ENCODE peak calls at places on chromosomes 7 and 10, in seven cellular contexts. One of them, this sample, is unnamed.

GRCh38 chr7:135858851-135859250 is 110.2 kb upstream of the FAM180A start:
- DNase-seq in A549: no peak
- DNase-seq in A673: no peak
- DNase-seq in PC-9: no peak
- DNase-seq in left lung: no peak
- DNase-seq in cardiac muscle cell: no peak
- DNase-seq in IMR-90: no peak
- DNase-seq in this sample: no peak

GRCh38 chr7:78185149-78185745 is 386.7 kb downstream of the PHTF2 start:
- DNase-seq in left lung: no peak
- DNase-seq in A549: no peak
- DNase-seq in IMR-90: no peak
- DNase-seq in cardiac muscle cell: no peak
- DNase-seq in PC-9: no peak
- DNase-seq in A673: no peak
- DNase-seq in this sample: no peak

GRCh38 chr7:107046511-107047259 is 2.2 kb downstream of the PRKAR2B start:
- DNase-seq in left lung: no peak
- DNase-seq in cardiac muscle cell: no peak
- DNase-seq in A549: no peak
- DNase-seq in PC-9: peak
- DNase-seq in A673: no peak
- DNase-seq in IMR-90: no peak
- DNase-seq in this sample: no peak

GRCh38 chr7:27107901-27108381 is 5.5 kb upstream of the HOXA2 start:
- DNase-seq in A549: no peak
- DNase-seq in PC-9: no peak
- DNase-seq in cardiac muscle cell: no peak
- DNase-seq in A673: no peak
- DNase-seq in left lung: peak
- DNase-seq in IMR-90: peak
- DNase-seq in this sample: no peak

GRCh38 chr10:3655528-3655927 is 129.5 kb downstream of the KLF6 start:
- DNase-seq in PC-9: no peak
- DNase-seq in A673: no peak
- DNase-seq in cardiac muscle cell: no peak
- DNase-seq in IMR-90: no peak
- DNase-seq in left lung: no peak
- DNase-seq in A549: no peak
- DNase-seq in this sample: no peak

GRCh38 chr7:151404216-151405011 is 5.4 kb downstream of the WDR86 start:
- DNase-seq in PC-9: peak
- DNase-seq in cardiac muscle cell: peak
- DNase-seq in A673: no peak
- DNase-seq in left lung: peak
- DNase-seq in A549: peak
- DNase-seq in IMR-90: no peak
- DNase-seq in this sample: peak

GRCh38 chr7:46173526-46174191 is 252.6 kb upstream of the IGFBP3 start:
- DNase-seq in A549: no peak
- DNase-seq in left lung: no peak
- DNase-seq in cardiac muscle cell: peak
- DNase-seq in IMR-90: no peak
- DNase-seq in A673: no peak
- DNase-seq in PC-9: no peak
- DNase-seq in this sample: no peak

GRCh38 chr7:68980011-68980410 is 618.3 kb upstream of the AUTS2 start:
- DNase-seq in A673: peak
- DNase-seq in left lung: no peak
- DNase-seq in PC-9: peak
- DNase-seq in A549: no peak
- DNase-seq in cardiac muscle cell: peak
- DNase-seq in IMR-90: no peak
- DNase-seq in this sample: no peak

GRCh38 chr10:62024026-62024701 is 122.7 kb downstream of the ARID5B start:
- DNase-seq in IMR-90: no peak
- DNase-seq in A549: no peak
- DNase-seq in cardiac muscle cell: no peak
- DNase-seq in left lung: no peak
- DNase-seq in A673: no peak
- DNase-seq in PC-9: peak
- DNase-seq in this sample: no peak

GRCh38 chr10:28897617-28898464 is 220.5 kb downstream of the BAMBI start:
- DNase-seq in A673: no peak
- DNase-seq in PC-9: no peak
- DNase-seq in cardiac muscle cell: peak
- DNase-seq in A549: no peak
- DNase-seq in IMR-90: no peak
- DNase-seq in left lung: no peak
- DNase-seq in this sample: no peak

GRCh38 chr7:39357648-39358047 is 208.6 kb upstream of the YAE1 start:
- DNase-seq in cardiac muscle cell: no peak
- DNase-seq in left lung: no peak
- DNase-seq in IMR-90: no peak
- DNase-seq in A673: peak
- DNase-seq in PC-9: no peak
- DNase-seq in A549: peak
- DNase-seq in this sample: no peak

GRCh38 chr10:81600185-81600584 is 274.8 kb upstream of the NRG3 start:
- DNase-seq in PC-9: peak
- DNase-seq in A673: no peak
- DNase-seq in A549: peak
- DNase-seq in left lung: no peak
- DNase-seq in IMR-90: no peak
- DNase-seq in cardiac muscle cell: peak
- DNase-seq in this sample: no peak

GRCh38 chr10:42935466-42935865 is 141.4 kb upstream of the RET start:
- DNase-seq in PC-9: no peak
- DNase-seq in A549: no peak
- DNase-seq in IMR-90: no peak
- DNase-seq in A673: no peak
- DNase-seq in cardiac muscle cell: no peak
- DNase-seq in left lung: no peak
- DNase-seq in this sample: no peak

DNA sequence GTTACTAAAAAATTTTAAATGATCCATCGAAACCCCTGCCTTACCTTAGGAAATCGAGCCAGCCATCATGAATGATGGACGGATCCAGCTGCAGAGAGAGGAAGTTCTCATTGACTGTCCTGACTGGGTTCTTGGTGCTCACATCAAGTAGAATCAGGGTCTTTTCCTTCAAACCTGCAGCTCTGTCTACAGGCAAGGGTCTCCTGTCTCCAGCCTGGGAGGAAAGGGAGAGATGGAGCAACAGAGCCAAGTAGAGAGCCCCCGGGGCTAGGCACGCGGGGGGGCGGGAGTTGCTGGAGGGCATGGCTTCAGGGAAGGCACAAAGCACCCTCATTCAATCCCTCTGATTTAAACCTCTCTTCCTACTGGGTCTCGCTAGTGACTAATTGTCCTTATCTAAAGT is at the start of gene HPSE2:
- DNase-seq in PC-9: no peak
- DNase-seq in cardiac muscle cell: peak
- DNase-seq in IMR-90: no peak
- DNase-seq in left lung: no peak
- DNase-seq in A549: no peak
- DNase-seq in A673: no peak
- DNase-seq in this sample: no peak
- H3K4me3 ChIP-seq in PC-9: no peak
- H3K4me3 ChIP-seq in cardiac muscle cell: peak
- H3K4me3 ChIP-seq in IMR-90: peak
- H3K4me3 ChIP-seq in left lung: no peak
- H3K4me3 ChIP-seq in A549: peak
- H3K4me3 ChIP-seq in A673: no peak
- H3K4me3 ChIP-seq in this sample: peak

DNA sequence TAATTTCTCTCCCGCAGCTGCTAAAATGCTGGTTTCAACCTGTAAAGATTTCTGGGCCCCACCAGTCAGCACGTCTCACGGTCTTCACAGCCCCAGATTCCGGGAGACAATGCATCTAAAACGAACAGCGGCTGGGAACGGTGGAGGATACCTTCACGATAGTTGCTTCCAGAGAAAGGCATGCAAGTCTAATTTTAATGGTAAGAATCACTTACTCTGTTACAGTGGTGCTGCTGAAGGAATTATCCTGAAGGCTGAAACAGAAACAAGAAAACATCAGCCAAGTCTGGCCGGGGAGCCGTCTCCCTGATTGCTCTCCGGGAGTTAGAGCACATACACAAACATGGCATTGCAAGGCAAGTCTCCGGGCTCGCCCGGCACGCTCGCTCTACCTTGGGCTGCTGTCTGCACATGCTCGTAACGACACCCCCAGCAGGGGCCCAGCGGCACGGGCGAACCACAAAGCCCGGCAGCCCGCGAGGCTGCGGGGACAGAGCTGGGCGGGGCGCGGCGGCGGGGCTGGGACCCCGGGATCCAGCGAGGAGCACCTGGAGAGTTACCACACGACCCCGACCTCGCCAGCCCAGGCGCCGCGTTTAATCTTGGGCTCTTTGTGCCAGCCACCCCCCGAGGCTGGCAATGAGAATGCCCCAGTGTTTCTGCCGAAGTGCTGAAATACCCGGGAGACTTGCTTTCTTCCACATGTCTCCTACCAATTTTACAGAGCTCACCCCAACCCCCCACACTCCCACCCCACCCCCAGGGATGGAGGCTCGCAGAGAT is at the start of gene FAM13C:
- DNase-seq in PC-9: no peak
- DNase-seq in IMR-90: peak
- DNase-seq in A673: peak
- DNase-seq in left lung: peak
- DNase-seq in cardiac muscle cell: peak
- DNase-seq in A549: peak
- DNase-seq in this sample: peak
- H3K27ac ChIP-seq in PC-9: no peak
- H3K27ac ChIP-seq in IMR-90: peak
- H3K27ac ChIP-seq in A673: peak
- H3K27ac ChIP-seq in left lung: peak
- H3K27ac ChIP-seq in cardiac muscle cell: peak
- H3K27ac ChIP-seq in A549: no peak
- H3K27ac ChIP-seq in this sample: peak

GRCh38 chr7:121101083-121101482 is 112.6 kb downstream of the CPED1 start:
- DNase-seq in PC-9: no peak
- DNase-seq in A673: no peak
- DNase-seq in cardiac muscle cell: no peak
- DNase-seq in left lung: no peak
- DNase-seq in A549: no peak
- DNase-seq in IMR-90: no peak
- DNase-seq in this sample: no peak

GRCh38 chr7:121101621-121102020 is 113.1 kb downstream of the CPED1 start:
- DNase-seq in cardiac muscle cell: no peak
- DNase-seq in A549: no peak
- DNase-seq in left lung: no peak
- DNase-seq in A673: no peak
- DNase-seq in PC-9: no peak
- DNase-seq in IMR-90: no peak
- DNase-seq in this sample: no peak

GRCh38 chr7:121097577-121097976 is 109.1 kb downstream of the CPED1 start:
- DNase-seq in A549: no peak
- DNase-seq in cardiac muscle cell: no peak
- DNase-seq in A673: no peak
- DNase-seq in PC-9: no peak
- DNase-seq in IMR-90: no peak
- DNase-seq in left lung: no peak
- DNase-seq in this sample: no peak

GRCh38 chr7:121102619-121103018 is 114.1 kb downstream of the CPED1 start:
- DNase-seq in A549: no peak
- DNase-seq in PC-9: peak
- DNase-seq in A673: no peak
- DNase-seq in IMR-90: no peak
- DNase-seq in cardiac muscle cell: no peak
- DNase-seq in left lung: no peak
- DNase-seq in this sample: no peak

GRCh38 chr7:121099572-121099971 is 111.1 kb downstream of the CPED1 start:
- DNase-seq in A673: no peak
- DNase-seq in PC-9: no peak
- DNase-seq in A549: no peak
- DNase-seq in left lung: no peak
- DNase-seq in IMR-90: no peak
- DNase-seq in cardiac muscle cell: no peak
- DNase-seq in this sample: no peak
- TF ChIP-seq CTCF in A673: peak
- TF ChIP-seq CTCF in PC-9: no peak
- TF ChIP-seq CTCF in A549: no peak
- TF ChIP-seq CTCF in left lung: no peak
- TF ChIP-seq CTCF in IMR-90: peak
- TF ChIP-seq CTCF in cardiac muscle cell: peak
- TF ChIP-seq CTCF in this sample: no peak

GRCh38 chr10:101123085-101123814 is 7.8 kb upstream of the TLX1 start:
- DNase-seq in IMR-90: no peak
- DNase-seq in PC-9: no peak
- DNase-seq in left lung: no peak
- DNase-seq in A673: no peak
- DNase-seq in cardiac muscle cell: no peak
- DNase-seq in A549: no peak
- DNase-seq in this sample: no peak

GRCh38 chr10:101121661-101122045 is 9.4 kb upstream of the TLX1 start:
- DNase-seq in PC-9: no peak
- DNase-seq in A549: no peak
- DNase-seq in IMR-90: no peak
- DNase-seq in left lung: no peak
- DNase-seq in cardiac muscle cell: no peak
- DNase-seq in A673: no peak
- DNase-seq in this sample: no peak

GRCh38 chr10:101120520-101120883 is 10.6 kb upstream of the TLX1 start:
- DNase-seq in PC-9: no peak
- DNase-seq in A549: no peak
- DNase-seq in IMR-90: no peak
- DNase-seq in cardiac muscle cell: no peak
- DNase-seq in A673: no peak
- DNase-seq in left lung: no peak
- DNase-seq in this sample: no peak

GRCh38 chr10:101122270-101123084 is 8.6 kb upstream of the TLX1 start:
- DNase-seq in cardiac muscle cell: no peak
- DNase-seq in left lung: no peak
- DNase-seq in A549: no peak
- DNase-seq in IMR-90: no peak
- DNase-seq in A673: no peak
- DNase-seq in PC-9: no peak
- DNase-seq in this sample: no peak

DNA sequence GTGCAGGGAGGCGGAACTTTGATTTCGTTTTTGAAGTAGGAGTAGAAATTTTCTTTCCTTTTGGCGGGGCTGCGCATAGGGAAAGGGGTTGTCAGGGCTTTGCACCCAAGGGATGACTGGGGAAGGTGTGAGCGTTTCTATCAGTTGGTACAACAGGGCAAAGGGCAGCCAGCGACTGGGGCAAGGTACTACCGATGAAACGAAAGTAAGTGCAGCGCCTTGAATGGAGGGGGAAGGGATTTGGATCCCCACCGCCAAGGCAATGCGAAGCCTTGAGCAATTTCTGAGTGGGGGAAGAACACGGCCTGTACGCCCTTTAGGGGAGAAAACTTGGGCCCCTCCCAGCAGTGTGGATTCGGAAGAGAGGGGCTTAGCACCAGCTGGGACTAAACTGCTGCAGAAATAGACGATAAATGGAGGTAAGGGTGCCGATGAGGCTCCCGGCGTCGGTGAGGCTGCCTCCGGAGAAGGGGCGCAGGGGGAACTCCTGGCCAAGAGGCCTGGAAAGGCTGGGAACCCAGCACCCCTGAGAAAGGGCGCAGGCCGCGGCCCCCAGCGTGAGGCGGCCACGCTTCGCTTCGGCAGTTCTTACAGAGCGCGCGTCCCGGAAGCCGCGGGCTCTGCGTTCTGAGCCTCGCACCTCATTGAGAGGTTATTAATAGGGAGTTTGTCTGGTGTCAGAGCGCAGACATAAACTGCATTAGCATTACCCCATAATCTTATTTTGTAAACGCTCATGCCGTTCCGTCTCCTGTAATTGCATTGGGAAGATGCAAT is 10.0 kb upstream of the TLX1 start:
- DNase-seq in cardiac muscle cell: no peak
- DNase-seq in IMR-90: no peak
- DNase-seq in PC-9: no peak
- DNase-seq in A549: no peak
- DNase-seq in left lung: no peak
- DNase-seq in A673: no peak
- DNase-seq in this sample: no peak
- H3K4me3 ChIP-seq in cardiac muscle cell: peak
- H3K4me3 ChIP-seq in IMR-90: peak
- H3K4me3 ChIP-seq in PC-9: no peak
- H3K4me3 ChIP-seq in A549: no peak
- H3K4me3 ChIP-seq in left lung: peak
- H3K4me3 ChIP-seq in A673: peak
- H3K4me3 ChIP-seq in this sample: peak